ENCODE peak calls at places on chromosomes 4 and X, in seven cellular contexts. S is CD8-positive, alpha-beta T cell; P is lung; N is GM10248; Z is fibroblast of the aortic adventitia; D is HFF-Myc; Y is astrocyte of the spinal cord. F is an unnamed sample.

GRCh38 chr4:168796362-168797106 is 213.5 kb downstream of the CBR4 start:
- DNase-seq in S (no peak), P (no peak), N (no peak), Z (peak; percentile 80), D (peak; percentile 42), Y (peak; percentile 94), F (no peak)

GRCh38 chrX:104351173-104351769 is 96.5 kb upstream of the ESX1 start:
- DNase-seq in S (no peak), P (no peak), N (no peak), Z (peak; percentile 77), D (peak; percentile 71), Y (peak; percentile 79), F (no peak)

GRCh38 chr4:132169660-132170059 is 979.4 kb upstream of the PCDH10 start:
- DNase-seq in S (no peak), P (no peak), N (no peak), Z (no peak), D (no peak), Y (no peak), F (no peak)

GRCh38 chr4:55312491-55313101 is 33.4 kb upstream of the SRD5A3 start:
- DNase-seq in S (peak; percentile 37), P (peak; percentile 49), N (no peak), Z (peak; percentile 72), D (peak; percentile 66), Y (peak; percentile 45), F (peak; percentile 39)

GRCh38 chr4:1684756-1685603 is 867 bp upstream of the FAM53A start:
- DNase-seq in S (no peak), P (no peak), N (no peak), Z (no peak), D (no peak), Y (no peak), F (no peak)

GRCh38 chr4:55512922-55513571 is 33.7 kb downstream of the CLOCK start:
- DNase-seq in S (no peak), P (no peak), N (no peak), Z (no peak), D (no peak), Y (no peak), F (no peak)

GRCh38 chr4:28443371-28443770 is 1582.7 kb downstream of the STIM2 start:
- DNase-seq in S (no peak), P (no peak), N (no peak), Z (no peak), D (no peak), Y (no peak), F (no peak)

GRCh38 chrX:45803383-45803921 is 602.8 kb upstream of the DIPK2B start:
- DNase-seq in S (no peak), P (no peak), N (no peak), Z (peak; percentile 85), D (peak; percentile 48), Y (peak; percentile 95), F (no peak)

GRCh38 chrX:47658684-47659515 is at the start of gene UXT:
- DNase-seq in S (peak; percentile 90), P (peak; percentile 93), N (peak; percentile 85), Z (peak; percentile 96), D (peak; percentile 70), Y (peak; percentile 96), F (peak; percentile 80)

GRCh38 chrX:45669715-45670360 is 469.2 kb upstream of the DIPK2B start:
- DNase-seq in S (no peak), P (no peak), N (no peak), Z (peak; percentile 55), D (peak; percentile 37), Y (peak; percentile 71), F (no peak)

GRCh38 chr4:159197885-159198269 is 95.0 kb downstream of the RAPGEF2 start:
- DNase-seq in S (no peak), P (no peak), N (no peak), Z (no peak), D (no peak), Y (no peak), F (no peak)

GRCh38 chrX:149540133-149540620 is 635 bp upstream of the EOLA1 start:
- DNase-seq in S (peak; percentile 87), P (peak; percentile 90), N (peak; percentile 87), Z (peak; percentile 86), D (peak; percentile 31), Y (peak; percentile 92), F (peak; percentile 82)

GRCh38 chr4:186725422-186726149 is 1.9 kb upstream of the FAT1 start:
- DNase-seq in S (no peak), P (peak; percentile 74), N (no peak), Z (peak; percentile 81), D (no peak), Y (peak; percentile 91), F (peak; percentile 66)

GRCh38 chrX:74321191-74321590 is 17.2 kb downstream of the ZCCHC13 start:
- DNase-seq in S (no peak), P (no peak), N (no peak), Z (no peak), D (no peak), Y (no peak), F (no peak)

GRCh38 chr4:113411496-113411938 is 350.0 kb downstream of the CAMK2D start:
- DNase-seq in S (no peak), P (peak; percentile 64), N (no peak), Z (peak; percentile 95), D (peak; percentile 39), Y (peak; percentile 87), F (no peak)

GRCh38 chr4:8643986-8644385 is 51.4 kb downstream of the CPZ start:
- DNase-seq in S (no peak), P (no peak), N (no peak), Z (no peak), D (no peak), Y (no peak), F (no peak)

GRCh38 chrX:119218198-119218597 is 17.9 kb upstream of the PGRMC1 start:
- DNase-seq in S (no peak), P (no peak), N (no peak), Z (peak; percentile 45), D (no peak), Y (no peak), F (no peak)
- TF ChIP-seq CTCF in S (no peak), P (no peak), N (no peak), Z (peak; percentile 52), D (peak; percentile 14), Y (peak; percentile 46), F (no peak)

DNA sequence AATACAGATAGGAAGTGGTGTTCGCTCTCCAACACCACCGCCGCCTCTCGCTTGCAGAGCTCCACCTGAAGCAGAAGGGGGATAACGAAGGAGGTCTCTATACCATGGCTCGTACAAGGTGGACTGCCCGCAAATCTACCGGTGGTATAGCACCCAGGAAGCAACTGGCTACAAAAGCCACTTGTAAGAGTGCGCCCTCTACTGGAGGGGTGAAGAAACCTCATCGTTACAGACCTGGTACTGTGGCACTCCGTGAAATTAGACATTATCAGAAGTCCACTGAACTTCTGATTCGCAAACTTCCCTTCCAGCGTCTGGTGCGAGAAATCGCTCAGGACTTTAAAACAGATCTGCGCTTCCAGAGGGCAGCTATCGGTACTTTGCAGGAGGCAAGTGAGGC is 5.2 kb upstream of the BMP15 start:
- DNase-seq in S (no peak), P (no peak), N (no peak), Z (no peak), D (no peak), Y (no peak), F (no peak)
- TF ChIP-seq CTCF in S (no peak), P (no peak), N (no peak), Z (peak; percentile 23), D (peak; percentile 14), Y (peak; percentile 19), F (peak; percentile 55)

GRCh38 chrX:137823257-137823656 is 257.3 kb downstream of the ZIC3 start:
- DNase-seq in S (no peak), P (no peak), N (no peak), Z (no peak), D (no peak), Y (no peak), F (no peak)
- TF ChIP-seq CTCF in S (no peak), P (no peak), N (no peak), Z (peak; percentile 27), D (no peak), Y (peak; percentile 6), F (peak; percentile 36)

DNA sequence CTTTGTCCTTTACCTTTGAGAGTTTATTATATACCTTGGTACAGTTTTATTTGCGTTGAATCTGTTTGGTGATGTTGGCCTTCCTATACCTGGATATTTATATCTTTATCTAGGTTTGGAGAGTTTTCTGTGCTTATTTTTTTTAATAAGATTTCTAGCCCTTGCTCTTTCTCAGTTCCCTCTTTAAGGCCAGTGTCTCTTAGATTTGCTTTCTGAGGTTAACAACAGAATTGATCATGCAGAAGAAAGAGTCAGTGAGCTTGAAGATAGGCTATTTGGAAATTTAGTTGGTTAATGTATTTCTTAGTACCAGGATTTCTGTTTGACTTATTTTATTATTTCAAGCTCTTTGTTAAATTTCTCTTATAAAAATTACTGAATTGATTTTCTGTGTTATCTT is 12.7 kb upstream of the TAF7L start:
- DNase-seq in S (no peak), P (no peak), N (no peak), Z (no peak), D (no peak), Y (no peak), F (no peak)
- TF ChIP-seq CTCF in S (no peak), P (no peak), N (no peak), Z (no peak), D (no peak), Y (no peak), F (no peak)

GRCh38 chr4:95167809-95168208 is 381.0 kb downstream of the UNC5C start:
- DNase-seq in S (no peak), P (no peak), N (no peak), Z (no peak), D (no peak), Y (no peak), F (no peak)
- TF ChIP-seq CTCF in S (no peak), P (no peak), N (no peak), Z (no peak), D (no peak), Y (no peak), F (no peak)

GRCh38 chr4:109162759-109163158 is 139.7 kb downstream of the COL25A1 start:
- DNase-seq in S (no peak), P (no peak), N (no peak), Z (no peak), D (no peak), Y (no peak), F (no peak)
- TF ChIP-seq CTCF in S (no peak), P (no peak), N (no peak), Z (no peak), D (no peak), Y (no peak), F (no peak)

DNA sequence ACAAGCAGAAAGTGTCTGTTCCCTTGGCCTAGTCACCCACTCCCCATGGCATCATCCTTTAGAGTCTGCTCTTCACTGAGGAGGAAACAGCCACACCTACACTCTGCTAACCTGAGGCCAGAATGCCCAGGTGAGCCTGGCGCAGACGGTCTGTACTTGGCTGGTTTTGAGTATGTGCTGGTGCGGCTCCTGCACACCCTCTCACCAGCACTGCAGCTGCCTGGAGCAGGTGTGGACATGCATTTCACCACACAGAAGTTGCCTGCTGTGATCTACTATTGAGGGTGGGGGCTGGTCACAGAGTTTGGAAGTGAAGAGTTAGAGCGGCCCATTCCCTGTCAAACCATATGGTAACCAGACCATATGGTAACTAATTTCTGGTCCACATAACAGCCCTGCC is 39.5 kb downstream of the KANTR start:
- DNase-seq in S (no peak), P (no peak), N (no peak), Z (no peak), D (no peak), Y (no peak), F (no peak)
- TF ChIP-seq CTCF in S (no peak), P (no peak), N (no peak), Z (no peak), D (no peak), Y (no peak), F (no peak)